ENCODE peak calls at places on chromosomes 2 and 18, in six cellular contexts. One of them, this sample, is unnamed.

GRCh38 chr2:72028996-72029395 is 118.7 kb downstream of the CYP26B1 start:
- DNase-seq in HepG2: no peak
- DNase-seq in stomach: peak; percentile 16
- DNase-seq in neuronal stem cell: no peak
- DNase-seq in tibial nerve: no peak
- DNase-seq in fibroblast of lung: no peak
- DNase-seq in this sample: no peak

GRCh38 chr18:78889250-78889649 is 90.4 kb upstream of the SALL3 start:
- DNase-seq in HepG2: no peak
- DNase-seq in stomach: no peak
- DNase-seq in neuronal stem cell: no peak
- DNase-seq in tibial nerve: no peak
- DNase-seq in fibroblast of lung: no peak
- DNase-seq in this sample: no peak

GRCh38 chr18:65761636-65762310 is 11.0 kb downstream of the CDH7 start:
- DNase-seq in HepG2: no peak
- DNase-seq in stomach: no peak
- DNase-seq in neuronal stem cell: no peak
- DNase-seq in tibial nerve: no peak
- DNase-seq in fibroblast of lung: no peak
- DNase-seq in this sample: no peak

GRCh38 chr2:46294185-46294836 is 2.9 kb upstream of the EPAS1 start:
- DNase-seq in HepG2: no peak
- DNase-seq in stomach: no peak
- DNase-seq in neuronal stem cell: no peak
- DNase-seq in tibial nerve: no peak
- DNase-seq in fibroblast of lung: no peak
- DNase-seq in this sample: no peak

GRCh38 chr2:209872675-209873074 is 101.0 kb downstream of the UNC80 start:
- DNase-seq in HepG2: peak; percentile 34
- DNase-seq in stomach: peak; percentile 29
- DNase-seq in neuronal stem cell: peak; percentile 82
- DNase-seq in tibial nerve: peak; percentile 23
- DNase-seq in fibroblast of lung: peak; percentile 85
- DNase-seq in this sample: no peak

GRCh38 chr2:175207741-175208438 is 26.4 kb upstream of the ATP5MC3 start:
- DNase-seq in HepG2: no peak
- DNase-seq in stomach: peak; percentile 83
- DNase-seq in neuronal stem cell: no peak
- DNase-seq in tibial nerve: no peak
- DNase-seq in fibroblast of lung: no peak
- DNase-seq in this sample: no peak

GRCh38 chr18:63253018-63253417 is 66.6 kb downstream of the BCL2 start:
- DNase-seq in HepG2: no peak
- DNase-seq in stomach: no peak
- DNase-seq in neuronal stem cell: no peak
- DNase-seq in tibial nerve: no peak
- DNase-seq in fibroblast of lung: no peak
- DNase-seq in this sample: no peak

GRCh38 chr18:9826666-9827065 is 59.1 kb upstream of the TXNDC2 start:
- DNase-seq in HepG2: no peak
- DNase-seq in stomach: no peak
- DNase-seq in neuronal stem cell: no peak
- DNase-seq in tibial nerve: no peak
- DNase-seq in fibroblast of lung: no peak
- DNase-seq in this sample: no peak

GRCh38 chr2:70005752-70006446 is 44.5 kb upstream of the ASPRV1 start:
- DNase-seq in HepG2: no peak
- DNase-seq in stomach: no peak
- DNase-seq in neuronal stem cell: no peak
- DNase-seq in tibial nerve: no peak
- DNase-seq in fibroblast of lung: no peak
- DNase-seq in this sample: no peak

GRCh38 chr2:237344972-237345870 is 68.7 kb downstream of the COL6A3 start:
- DNase-seq in HepG2: no peak
- DNase-seq in stomach: no peak
- DNase-seq in neuronal stem cell: no peak
- DNase-seq in tibial nerve: no peak
- DNase-seq in fibroblast of lung: no peak
- DNase-seq in this sample: no peak

GRCh38 chr2:207240649-207241048 is 74.9 kb upstream of the KLF7 start:
- DNase-seq in HepG2: no peak
- DNase-seq in stomach: no peak
- DNase-seq in neuronal stem cell: no peak
- DNase-seq in tibial nerve: no peak
- DNase-seq in fibroblast of lung: no peak
- DNase-seq in this sample: no peak

GRCh38 chr2:46985512-46985911 is 69.9 kb upstream of the MCFD2 start:
- DNase-seq in HepG2: no peak
- DNase-seq in stomach: no peak
- DNase-seq in neuronal stem cell: no peak
- DNase-seq in tibial nerve: no peak
- DNase-seq in fibroblast of lung: peak; percentile 49
- DNase-seq in this sample: no peak

GRCh38 chr2:66446178-66446860 is 11.4 kb downstream of the MEIS1 start:
- DNase-seq in HepG2: no peak
- DNase-seq in stomach: no peak
- DNase-seq in neuronal stem cell: no peak
- DNase-seq in tibial nerve: no peak
- DNase-seq in fibroblast of lung: peak; percentile 78
- DNase-seq in this sample: no peak

GRCh38 chr2:57407742-57408343 is 638.8 kb upstream of the VRK2 start:
- DNase-seq in HepG2: no peak
- DNase-seq in stomach: no peak
- DNase-seq in neuronal stem cell: peak; percentile 0
- DNase-seq in tibial nerve: no peak
- DNase-seq in fibroblast of lung: no peak
- DNase-seq in this sample: no peak

GRCh38 chr18:31162419-31162793 is 250 bp downstream of the DSC1 start:
- DNase-seq in HepG2: no peak
- DNase-seq in stomach: no peak
- DNase-seq in neuronal stem cell: no peak
- DNase-seq in tibial nerve: no peak
- DNase-seq in fibroblast of lung: no peak
- DNase-seq in this sample: no peak

GRCh38 chr2:209097168-209097567 is 326.7 kb upstream of the MAP2 start:
- DNase-seq in HepG2: no peak
- DNase-seq in stomach: no peak
- DNase-seq in neuronal stem cell: no peak
- DNase-seq in tibial nerve: no peak
- DNase-seq in fibroblast of lung: no peak
- DNase-seq in this sample: no peak

GRCh38 chr2:209476367-209477191 is 52.7 kb downstream of the MAP2 start:
- DNase-seq in HepG2: no peak
- DNase-seq in stomach: peak; percentile 32
- DNase-seq in neuronal stem cell: no peak
- DNase-seq in tibial nerve: no peak
- DNase-seq in fibroblast of lung: peak; percentile 86
- DNase-seq in this sample: no peak

GRCh38 chr18:53411511-53411910 is 813.0 kb downstream of the MBD2 start:
- DNase-seq in HepG2: no peak
- DNase-seq in stomach: no peak
- DNase-seq in neuronal stem cell: no peak
- DNase-seq in tibial nerve: no peak
- DNase-seq in fibroblast of lung: no peak
- DNase-seq in this sample: no peak

GRCh38 chr2:125959047-125959446 is 696.9 kb upstream of the GYPC start:
- DNase-seq in HepG2: no peak
- DNase-seq in stomach: no peak
- DNase-seq in neuronal stem cell: no peak
- DNase-seq in tibial nerve: no peak
- DNase-seq in fibroblast of lung: no peak
- DNase-seq in this sample: no peak

GRCh38 chr2:136362676-136363390 is 244.9 kb upstream of the CXCR4 start:
- DNase-seq in HepG2: no peak
- DNase-seq in stomach: no peak
- DNase-seq in neuronal stem cell: no peak
- DNase-seq in tibial nerve: no peak
- DNase-seq in fibroblast of lung: peak; percentile 23
- DNase-seq in this sample: no peak

GRCh38 chr2:19700861-19701585 is 200.8 kb downstream of the TTC32 start:
- DNase-seq in HepG2: no peak
- DNase-seq in stomach: no peak
- DNase-seq in neuronal stem cell: no peak
- DNase-seq in tibial nerve: no peak
- DNase-seq in fibroblast of lung: peak; percentile 41
- DNase-seq in this sample: no peak

GRCh38 chr2:24418166-24418843 is 58.0 kb upstream of the ITSN2 start:
- DNase-seq in HepG2: no peak
- DNase-seq in stomach: no peak
- DNase-seq in neuronal stem cell: no peak
- DNase-seq in tibial nerve: no peak
- DNase-seq in fibroblast of lung: no peak
- DNase-seq in this sample: no peak

GRCh38 chr18:21743166-21743831 is 2.7 kb downstream of the MIB1 start:
- DNase-seq in HepG2: no peak
- DNase-seq in stomach: no peak
- DNase-seq in neuronal stem cell: no peak
- DNase-seq in tibial nerve: no peak
- DNase-seq in fibroblast of lung: no peak
- DNase-seq in this sample: no peak
- H3K4me3 ChIP-seq in HepG2: peak overlapping the region; percentile 94
- H3K4me3 ChIP-seq in stomach: no peak overlapping the region
- H3K4me3 ChIP-seq in neuronal stem cell: no peak overlapping the region
- H3K4me3 ChIP-seq in tibial nerve: no peak overlapping the region
- H3K4me3 ChIP-seq in fibroblast of lung: peak overlapping the region; percentile 22
- H3K4me3 ChIP-seq in this sample: peak overlapping the region; percentile 5

GRCh38 chr2:182320106-182320505 is 106.7 kb downstream of the PDE1A start:
- DNase-seq in HepG2: no peak
- DNase-seq in stomach: no peak
- DNase-seq in neuronal stem cell: no peak
- DNase-seq in tibial nerve: no peak
- DNase-seq in fibroblast of lung: no peak
- DNase-seq in this sample: no peak
- H3K27ac ChIP-seq in HepG2: no peak overlapping the region
- H3K27ac ChIP-seq in stomach: no peak overlapping the region
- H3K27ac ChIP-seq in neuronal stem cell: no peak overlapping the region
- H3K27ac ChIP-seq in tibial nerve: no peak overlapping the region
- H3K27ac ChIP-seq in fibroblast of lung: no peak overlapping the region
- H3K27ac ChIP-seq in this sample: no peak overlapping the region

GRCh38 chr2:10404324-10405143 is 43.6 kb downstream of the ODC1 start:
- DNase-seq in HepG2: no peak
- DNase-seq in stomach: no peak
- DNase-seq in neuronal stem cell: no peak
- DNase-seq in tibial nerve: no peak
- DNase-seq in fibroblast of lung: no peak
- DNase-seq in this sample: no peak
- H3K4me1 ChIP-seq in HepG2: peaks cover 62% of the 10 kb centered on the region
- H3K4me1 ChIP-seq in stomach: peaks cover 65% of the 10 kb centered on the region
- H3K4me1 ChIP-seq in neuronal stem cell: peaks cover 2% of the 10 kb centered on the region
- H3K4me1 ChIP-seq in tibial nerve: no peaks in the 10 kb centered on the region
- H3K4me1 ChIP-seq in fibroblast of lung: peaks cover 12% of the 10 kb centered on the region
- H3K4me1 ChIP-seq in this sample: peaks cover 38% of the 10 kb centered on the region

GRCh38 chr2:233074106-233074505 is 14.0 kb downstream of the INPP5D start:
- DNase-seq in HepG2: no peak
- DNase-seq in stomach: peak; percentile 24
- DNase-seq in neuronal stem cell: no peak
- DNase-seq in tibial nerve: no peak
- DNase-seq in fibroblast of lung: no peak
- DNase-seq in this sample: no peak
- H3K4me3 ChIP-seq in HepG2: no peak overlapping the region
- H3K4me3 ChIP-seq in stomach: no peak overlapping the region
- H3K4me3 ChIP-seq in neuronal stem cell: no peak overlapping the region
- H3K4me3 ChIP-seq in tibial nerve: no peak overlapping the region
- H3K4me3 ChIP-seq in fibroblast of lung: no peak overlapping the region
- H3K4me3 ChIP-seq in this sample: no peak overlapping the region

DNA sequence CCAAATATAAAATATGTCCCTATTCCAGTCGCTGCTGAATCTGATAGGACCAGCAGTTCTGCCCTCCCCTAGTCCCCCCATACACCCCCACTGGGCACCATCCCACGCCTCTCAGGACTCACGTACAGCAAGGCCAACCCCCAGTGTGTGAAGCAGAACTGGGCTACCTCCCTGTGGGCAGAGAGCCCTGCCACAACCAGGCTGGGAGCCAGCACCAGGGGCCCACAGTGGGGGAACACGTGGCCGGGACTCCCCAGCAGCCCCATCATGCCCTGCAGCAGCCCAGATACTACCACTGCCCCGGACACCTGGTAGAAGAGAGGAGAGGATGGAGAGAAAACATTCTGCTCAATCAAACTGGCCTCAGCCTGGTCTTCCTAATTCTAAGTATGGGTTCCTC is 1.3 kb downstream of the SLC23A3 start:
- DNase-seq in HepG2: no peak
- DNase-seq in stomach: no peak
- DNase-seq in neuronal stem cell: no peak
- DNase-seq in tibial nerve: no peak
- DNase-seq in fibroblast of lung: no peak
- DNase-seq in this sample: no peak
- H3K27ac ChIP-seq in HepG2: no peak overlapping the region
- H3K27ac ChIP-seq in stomach: no peak overlapping the region
- H3K27ac ChIP-seq in neuronal stem cell: no peak overlapping the region
- H3K27ac ChIP-seq in tibial nerve: no peak overlapping the region
- H3K27ac ChIP-seq in fibroblast of lung: no peak overlapping the region
- H3K27ac ChIP-seq in this sample: no peak overlapping the region

DNA sequence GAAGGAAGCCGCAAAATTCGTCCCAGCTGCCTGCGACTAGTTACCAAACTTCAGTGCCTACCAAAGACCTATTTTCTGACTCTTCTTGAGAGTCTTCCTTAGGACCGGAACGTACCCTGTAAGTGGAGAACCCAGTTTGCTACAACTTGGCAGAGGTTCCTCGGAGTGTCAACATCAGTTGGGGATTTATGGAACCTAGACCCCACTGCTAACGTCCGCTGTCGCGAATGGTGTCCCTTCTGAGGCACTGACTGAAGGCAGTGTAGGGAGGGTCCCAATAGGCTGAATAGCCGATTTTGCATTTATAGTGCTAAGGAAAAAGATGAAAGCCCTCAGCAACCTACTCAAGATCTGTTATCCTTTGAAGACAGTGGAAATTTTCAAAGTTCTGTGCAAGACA is 568 bp upstream of the STK17B start:
- DNase-seq in HepG2: no peak
- DNase-seq in stomach: no peak
- DNase-seq in neuronal stem cell: no peak
- DNase-seq in tibial nerve: peak; percentile 27
- DNase-seq in fibroblast of lung: no peak
- DNase-seq in this sample: no peak
- H3K4me1 ChIP-seq in HepG2: peaks cover 16% of the 10 kb centered on the region
- H3K4me1 ChIP-seq in stomach: peaks cover 4% of the 10 kb centered on the region
- H3K4me1 ChIP-seq in neuronal stem cell: peaks cover 12% of the 10 kb centered on the region
- H3K4me1 ChIP-seq in tibial nerve: no peaks in the 10 kb centered on the region
- H3K4me1 ChIP-seq in fibroblast of lung: peaks cover 4% of the 10 kb centered on the region
- H3K4me1 ChIP-seq in this sample: peaks cover 8% of the 10 kb centered on the region

GRCh38 chr18:38576915-38577314 is 1011.3 kb upstream of the CELF4 start:
- DNase-seq in HepG2: no peak
- DNase-seq in stomach: no peak
- DNase-seq in neuronal stem cell: no peak
- DNase-seq in tibial nerve: no peak
- DNase-seq in fibroblast of lung: no peak
- DNase-seq in this sample: no peak
- H3K4me3 ChIP-seq in HepG2: no peak overlapping the region
- H3K4me3 ChIP-seq in stomach: no peak overlapping the region
- H3K4me3 ChIP-seq in neuronal stem cell: no peak overlapping the region
- H3K4me3 ChIP-seq in tibial nerve: no peak overlapping the region
- H3K4me3 ChIP-seq in fibroblast of lung: no peak overlapping the region
- H3K4me3 ChIP-seq in this sample: no peak overlapping the region

DNA sequence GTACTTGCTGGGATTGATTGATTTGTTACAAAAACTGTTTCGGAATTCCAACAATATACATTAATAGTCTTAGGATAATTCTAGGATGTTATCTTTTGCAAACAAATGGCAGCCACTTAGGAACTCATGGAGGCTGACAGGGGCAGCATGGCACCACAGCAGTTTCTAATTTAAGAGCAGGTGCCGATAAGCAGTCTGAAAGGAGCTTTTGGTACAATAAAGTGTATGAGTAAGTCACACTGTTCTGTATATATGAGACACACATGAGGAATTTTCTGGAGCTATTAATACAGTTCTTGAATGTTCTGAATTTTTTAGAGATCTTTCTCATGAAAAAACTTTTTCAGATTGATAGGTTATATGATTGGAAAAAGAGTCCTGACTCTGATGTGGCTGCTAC is 52.2 kb downstream of the EIF5B start:
- DNase-seq in HepG2: no peak
- DNase-seq in stomach: no peak
- DNase-seq in neuronal stem cell: no peak
- DNase-seq in tibial nerve: no peak
- DNase-seq in fibroblast of lung: peak; percentile 75
- DNase-seq in this sample: no peak
- H3K27ac ChIP-seq in HepG2: no peak overlapping the region
- H3K27ac ChIP-seq in stomach: no peak overlapping the region
- H3K27ac ChIP-seq in neuronal stem cell: no peak overlapping the region
- H3K27ac ChIP-seq in tibial nerve: no peak overlapping the region
- H3K27ac ChIP-seq in fibroblast of lung: no peak overlapping the region
- H3K27ac ChIP-seq in this sample: no peak overlapping the region